ENCODE peak calls at places on chromosomes 13 and 19, in eight cellular contexts. S is astrocyte of the spinal cord; D is activated CD4-positive, alpha-beta T cell treated with anti-CD3 and anti-CD28 coated beads for 1 hour; T is fibroblast of the aortic adventitia; N is pancreas; O is mesendoderm; C is memory B cell; G is HS-5. X is an unnamed sample.

GRCh38 chr13:21949818-21950429 is 279.1 kb downstream of the FGF9 start:
- DNase-seq in S (no peak), D (no peak), T (no peak), N (no peak), O (no peak), C (no peak), G (no peak), X (no peak)

GRCh38 chr13:112783135-112783945 is 93.5 kb downstream of the ATP11A start:
- DNase-seq in S (peak), D (no peak), T (peak), N (no peak), O (no peak), C (no peak), G (no peak), X (no peak)

GRCh38 chr19:13401388-13401787 is 104.9 kb downstream of the CACNA1A start:
- DNase-seq in S (peak), D (no peak), T (peak), N (no peak), O (peak), C (no peak), G (peak), X (no peak)

GRCh38 chr13:46345866-46346265 is 41.2 kb downstream of the RUBCNL start:
- DNase-seq in S (no peak), D (no peak), T (peak), N (peak), O (no peak), C (no peak), G (no peak), X (no peak)

GRCh38 chr19:6214881-6215541 is 64.8 kb downstream of the MLLT1 start:
- DNase-seq in S (no peak), D (no peak), T (no peak), N (no peak), O (no peak), C (no peak), G (no peak), X (no peak)

GRCh38 chr19:50723069-50723468 is at the start of gene CLEC11A:
- DNase-seq in S (peak), D (no peak), T (peak), N (no peak), O (peak), C (no peak), G (peak), X (no peak)

GRCh38 chr19:46355234-46355990 is 8.5 kb downstream of the PPP5C start:
- DNase-seq in S (no peak), D (no peak), T (no peak), N (no peak), O (peak), C (no peak), G (no peak), X (no peak)

GRCh38 chr13:33207616-33207964 is 78.0 kb downstream of the STARD13 start:
- DNase-seq in S (peak), D (no peak), T (peak), N (no peak), O (no peak), C (no peak), G (no peak), X (no peak)

GRCh38 chr19:35318679-35319448 is 10.1 kb upstream of the CD22 start:
- DNase-seq in S (peak), D (no peak), T (peak), N (peak), O (no peak), C (no peak), G (peak), X (no peak)

GRCh38 chr19:42120276-42121010 is 11.8 kb downstream of the POU2F2 start:
- DNase-seq in S (no peak), D (no peak), T (no peak), N (no peak), O (no peak), C (no peak), G (no peak), X (no peak)

GRCh38 chr13:73421310-73421912 is 362.6 kb downstream of the KLF5 start:
- DNase-seq in S (peak), D (no peak), T (peak), N (peak), O (no peak), C (no peak), G (no peak), X (no peak)

GRCh38 chr19:21610341-21610740 is 104.9 kb downstream of the ZNF429 start:
- DNase-seq in S (no peak), D (no peak), T (no peak), N (no peak), O (no peak), C (no peak), G (no peak), X (no peak)

GRCh38 chr13:60329221-60329983 is 67.6 kb upstream of the TDRD3 start:
- DNase-seq in S (peak), D (no peak), T (peak), N (peak), O (peak), C (no peak), G (no peak), X (no peak)

GRCh38 chr19:757811-758668 is 7.1 kb downstream of the MISP start:
- DNase-seq in S (no peak), D (no peak), T (no peak), N (no peak), O (no peak), C (no peak), G (no peak), X (no peak)

GRCh38 chr13:71674776-71675352 is 192.1 kb downstream of the DACH1 start:
- DNase-seq in S (no peak), D (no peak), T (no peak), N (no peak), O (no peak), C (no peak), G (no peak), X (no peak)

GRCh38 chr19:48842744-48843162 is 6.5 kb upstream of the HSD17B14 start:
- DNase-seq in S (peak), D (peak), T (peak), N (no peak), O (peak), C (peak), G (peak), X (no peak)

GRCh38 chr13:43154083-43154739 is 130.8 kb downstream of the DNAJC15 start:
- DNase-seq in S (no peak), D (no peak), T (peak), N (no peak), O (peak), C (no peak), G (no peak), X (no peak)